ENCODE peak calls at places on chromosomes 7 and 10, in four cellular contexts. One of them, this sample, is unnamed.
A peak's percentile ranks its signal among the peaks of the same experiment; 100 is the strongest.

GRCh38 chr10:130283234-130283574 is 147.0 kb downstream of the GLRX3 start:
- DNase-seq in GM12878: no peak
- DNase-seq in GM12891: no peak
- DNase-seq in K562: no peak
- DNase-seq in this sample: no peak

GRCh38 chr10:116721991-116722392 is 20.4 kb downstream of the HSPA12A start:
- DNase-seq in GM12891: no peak
- DNase-seq in GM12878: no peak
- DNase-seq in K562: no peak
- DNase-seq in this sample: no peak

GRCh38 chr7:75913437-75913836 is 1.5 kb upstream of the POR start:
- DNase-seq in K562: no peak
- DNase-seq in GM12891: no peak
- DNase-seq in GM12878: no peak
- DNase-seq in this sample: no peak

GRCh38 chr7:157228864-157229422 is 90.2 kb downstream of the UBE3C start:
- DNase-seq in GM12891: no peak
- DNase-seq in GM12878: no peak
- DNase-seq in K562: peak; percentile 41
- DNase-seq in this sample: no peak

GRCh38 chr10:132685121-132685891 is 100.6 kb downstream of the NKX6-2 start:
- DNase-seq in GM12891: no peak
- DNase-seq in K562: peak; percentile 77
- DNase-seq in GM12878: no peak
- DNase-seq in this sample: peak; percentile 84

GRCh38 chr7:151695856-151696555 is 176.3 kb upstream of the RHEB start:
- DNase-seq in K562: no peak
- DNase-seq in GM12878: no peak
- DNase-seq in GM12891: no peak
- DNase-seq in this sample: no peak

GRCh38 chr10:19498348-19499290 is 317.6 kb upstream of the PLXDC2 start:
- DNase-seq in GM12891: no peak
- DNase-seq in GM12878: no peak
- DNase-seq in K562: no peak
- DNase-seq in this sample: no peak

GRCh38 chr7:125136341-125136740 is 206.7 kb upstream of the POT1 start:
- DNase-seq in GM12878: no peak
- DNase-seq in K562: no peak
- DNase-seq in GM12891: no peak
- DNase-seq in this sample: no peak

GRCh38 chr7:38281211-38281610 is 7.8 kb upstream of the TARP start:
- DNase-seq in GM12878: no peak
- DNase-seq in GM12891: no peak
- DNase-seq in K562: no peak
- DNase-seq in this sample: no peak

GRCh38 chr10:37456456-37456855 is 331.1 kb downstream of the ANKRD30A start:
- DNase-seq in K562: no peak
- DNase-seq in GM12878: no peak
- DNase-seq in GM12891: no peak
- DNase-seq in this sample: no peak

GRCh38 chr10:131816941-131817700 is 83.7 kb upstream of the PPP2R2D start:
- DNase-seq in K562: no peak
- DNase-seq in GM12891: no peak
- DNase-seq in GM12878: no peak
- DNase-seq in this sample: no peak

GRCh38 chr10:104417629-104418292 is 64.1 kb downstream of the CFAP58 start:
- DNase-seq in GM12878: no peak
- DNase-seq in GM12891: no peak
- DNase-seq in K562: no peak
- DNase-seq in this sample: peak; percentile 42

GRCh38 chr10:89553064-89553734 is 17.8 kb upstream of the SLC16A12 start:
- DNase-seq in K562: no peak
- DNase-seq in GM12878: no peak
- DNase-seq in GM12891: no peak
- DNase-seq in this sample: no peak

GRCh38 chr10:132107211-132107946 is 41.6 kb downstream of the JAKMIP3 start:
- DNase-seq in K562: no peak
- DNase-seq in GM12878: no peak
- DNase-seq in GM12891: no peak
- DNase-seq in this sample: no peak

GRCh38 chr7:46515844-46516590 is 594.9 kb upstream of the IGFBP3 start:
- DNase-seq in K562: no peak
- DNase-seq in GM12891: no peak
- DNase-seq in GM12878: no peak
- DNase-seq in this sample: no peak

DNA sequence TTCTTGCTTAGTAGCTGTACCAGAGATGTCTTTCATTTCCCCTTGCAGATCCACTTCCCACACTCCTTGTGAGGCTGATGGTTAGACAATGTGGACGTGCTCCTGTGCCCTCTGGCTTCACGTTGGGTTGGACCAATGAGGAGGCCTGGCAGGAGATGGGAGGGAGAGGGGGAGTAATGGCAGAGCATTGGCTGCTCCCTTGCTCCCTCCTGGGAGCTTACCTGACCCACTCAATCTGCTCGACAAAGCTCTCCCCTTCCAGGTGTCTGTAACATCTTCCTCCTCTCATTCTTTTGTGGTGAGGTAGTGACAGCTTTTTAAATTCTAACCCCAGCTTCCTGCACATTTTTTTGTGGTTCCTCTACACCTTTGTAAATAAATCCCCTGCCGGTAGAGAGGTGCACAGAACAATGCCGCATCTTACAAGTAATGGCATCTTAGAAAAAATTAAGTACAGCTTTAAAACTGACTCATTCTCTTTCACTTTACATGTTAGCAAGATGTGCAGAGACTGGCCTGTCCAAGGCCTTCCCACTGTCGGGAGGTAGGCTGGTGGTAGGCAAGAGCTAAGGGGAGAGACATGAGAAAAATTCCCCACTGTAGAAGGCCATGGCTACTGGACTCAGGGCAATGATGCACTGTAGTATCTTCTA is 134.3 kb downstream of the HTR7 start:
- DNase-seq in K562: no peak
- DNase-seq in GM12891: no peak
- DNase-seq in GM12878: no peak
- DNase-seq in this sample: no peak
- TF ChIP-seq SPI1 in K562: no peak
- TF ChIP-seq SPI1 in GM12891: no peak
- TF ChIP-seq SPI1 in GM12878: no peak
- TF ChIP-seq SPI1 in this sample: no peak

GRCh38 chr10:29499993-29500537 is 134.7 kb downstream of the SVIL start:
- DNase-seq in GM12878: no peak
- DNase-seq in GM12891: no peak
- DNase-seq in K562: no peak
- DNase-seq in this sample: no peak

GRCh38 chr10:29502351-29502750 is 132.4 kb downstream of the SVIL start:
- DNase-seq in K562: no peak
- DNase-seq in GM12878: no peak
- DNase-seq in GM12891: no peak
- DNase-seq in this sample: no peak

GRCh38 chr10:29496341-29497162 is 138.2 kb downstream of the SVIL start:
- DNase-seq in GM12891: peak; percentile 47
- DNase-seq in GM12878: no peak
- DNase-seq in K562: peak; percentile 66
- DNase-seq in this sample: no peak

DNA sequence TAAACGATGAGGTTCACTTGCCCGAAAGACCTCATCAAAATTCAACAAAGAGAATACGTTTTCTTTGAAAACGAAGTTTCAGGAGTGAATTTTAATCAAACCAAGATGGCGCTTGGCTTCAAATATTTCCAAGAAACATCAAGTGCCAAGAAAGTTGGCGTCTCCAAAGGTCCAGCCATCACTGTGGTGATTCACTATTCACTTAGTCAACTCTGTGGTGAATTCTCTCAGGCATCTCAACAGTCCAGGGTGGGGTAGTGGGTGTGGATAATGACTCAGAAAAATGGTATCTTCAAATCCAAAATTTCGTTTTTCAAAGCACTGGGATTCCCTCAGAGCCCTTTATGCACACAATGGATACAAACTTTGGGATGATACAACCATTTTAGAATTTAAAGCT is 133.1 kb downstream of the SVIL start:
- DNase-seq in GM12878: no peak
- DNase-seq in K562: no peak
- DNase-seq in GM12891: no peak
- DNase-seq in this sample: no peak
- TF ChIP-seq SPI1 in GM12878: no peak
- TF ChIP-seq SPI1 in K562: no peak
- TF ChIP-seq SPI1 in GM12891: no peak
- TF ChIP-seq SPI1 in this sample: no peak

DNA sequence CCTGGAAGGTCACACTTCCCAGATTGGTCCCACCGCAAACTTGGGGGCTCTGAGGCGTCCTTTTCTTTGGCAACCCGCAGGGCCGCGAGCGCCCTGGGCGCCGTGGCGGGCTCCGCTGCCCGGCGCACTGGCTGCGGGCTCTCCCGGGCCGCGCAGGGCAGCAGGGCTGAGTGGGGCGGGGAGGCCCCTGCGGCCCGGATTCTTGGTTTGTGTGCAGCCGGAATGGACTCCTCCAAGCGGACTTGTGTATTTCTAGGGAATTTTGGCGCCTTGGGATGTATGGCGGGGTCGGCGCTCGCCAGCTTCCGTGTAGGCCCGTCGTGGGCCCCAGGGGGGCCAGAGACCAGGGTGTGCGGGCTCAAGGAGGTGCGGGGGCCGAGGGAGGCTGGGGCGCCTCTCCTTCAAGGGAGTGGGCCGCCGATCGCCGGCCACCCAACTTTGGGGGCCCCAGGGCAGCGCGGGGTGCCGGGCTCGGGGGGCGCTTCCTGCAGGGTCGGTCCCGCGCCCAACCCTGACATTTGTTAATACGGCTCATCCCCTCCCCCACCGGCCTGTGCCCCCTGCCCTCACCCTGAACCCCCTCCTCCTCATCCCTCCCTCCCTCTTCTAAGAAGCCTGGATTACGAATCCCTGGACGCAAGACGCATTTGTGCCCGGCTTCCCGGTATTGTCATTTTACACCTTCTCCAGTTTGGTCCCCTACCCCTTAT is 2.4 kb downstream of the TCF7L2 start:
- DNase-seq in K562: no peak
- DNase-seq in GM12878: no peak
- DNase-seq in GM12891: no peak
- DNase-seq in this sample: no peak
- TF ChIP-seq SPI1 in K562: no peak
- TF ChIP-seq SPI1 in GM12878: no peak
- TF ChIP-seq SPI1 in GM12891: no peak
- TF ChIP-seq SPI1 in this sample: no peak

GRCh38 chr10:72685264-72685921 is 6.5 kb upstream of the MCU start:
- DNase-seq in GM12891: no peak
- DNase-seq in GM12878: no peak
- DNase-seq in K562: no peak
- DNase-seq in this sample: no peak
- TF ChIP-seq SPI1 in GM12891: no peak
- TF ChIP-seq SPI1 in GM12878: no peak
- TF ChIP-seq SPI1 in K562: no peak
- TF ChIP-seq SPI1 in this sample: no peak

This sample was measured in HL-60.